ENCODE peak calls at places on chromosomes 16 and 17, in eight cellular contexts. N is thoracic aorta, U is PC-3, J is GM23338, X is left ventricle myocardium inferior, W is uterus, P is Panc1, E is tibial nerve. S is an unnamed sample.

GRCh38 chr17:34816806-34817205 is 144.5 kb downstream of the CCT6B start:
- DNase-seq in N (no peak), W (no peak), P (no peak), U (no peak), E (no peak), J (no peak), X (no peak), S (no peak)

GRCh38 chr17:56440391-56440790 is 153.1 kb upstream of the NOG start:
- DNase-seq in W (no peak), J (no peak), E (no peak), X (no peak), N (no peak), P (no peak), U (no peak), S (no peak)

GRCh38 chr16:76488065-76488417 is 210.8 kb downstream of the CNTNAP4 start:
- DNase-seq in X (no peak), W (no peak), U (no peak), N (no peak), P (no peak), J (no peak), E (no peak), S (no peak)

GRCh38 chr17:36934144-36934758 is 3.0 kb upstream of the LHX1 start:
- DNase-seq in E (no peak), P (no peak), J (peak), W (no peak), N (no peak), X (no peak), U (no peak), S (no peak)

GRCh38 chr17:18257268-18257681 is 1.3 kb downstream of the FLII start:
- DNase-seq in X (no peak), P (no peak), W (no peak), E (no peak), J (peak), N (no peak), U (peak), S (no peak)

GRCh38 chr16:73226675-73227074 is 178.7 kb upstream of the ZFHX3 start:
- DNase-seq in E (no peak), U (no peak), P (no peak), N (no peak), X (no peak), J (no peak), W (no peak), S (no peak)

GRCh38 chr17:2853111-2853721 is 57.0 kb downstream of the RAP1GAP2 start:
- DNase-seq in W (peak), J (peak), N (peak), E (no peak), X (peak), U (peak), P (no peak), S (no peak)

GRCh38 chr17:55783684-55784245 is 32.9 kb downstream of the PCTP start:
- DNase-seq in W (peak), X (peak), E (peak), N (no peak), P (no peak), J (no peak), U (no peak), S (peak)

GRCh38 chr17:38554430-38555350 is 51.1 kb downstream of the SRCIN1 start:
- DNase-seq in P (no peak), U (peak), E (no peak), X (no peak), W (no peak), J (no peak), N (no peak), S (no peak)

GRCh38 chr17:44940321-44940720 is 7.3 kb downstream of the KIF18B start:
- DNase-seq in E (no peak), U (peak), W (no peak), N (no peak), J (peak), P (no peak), X (no peak), S (no peak)

GRCh38 chr17:61862105-61862574 is 1.2 kb downstream of the BRIP1 start:
- DNase-seq in X (no peak), E (no peak), J (no peak), W (no peak), U (peak), N (no peak), P (no peak), S (no peak)

GRCh38 chr17:7441202-7441705 is 1.9 kb downstream of the FGF11 start:
- DNase-seq in P (no peak), J (peak), N (no peak), W (no peak), U (no peak), E (no peak), X (no peak), S (peak)

GRCh38 chr16:63617990-63618763 is 1503.7 kb downstream of the CDH11 start:
- DNase-seq in N (no peak), J (peak), X (peak), W (no peak), E (no peak), U (no peak), P (no peak), S (peak)

GRCh38 chr16:52552643-52553042 is 5.7 kb upstream of the TOX3 start:
- DNase-seq in N (no peak), P (no peak), U (peak), E (no peak), X (no peak), W (no peak), J (no peak), S (no peak)

GRCh38 chr16:70712942-70713341 is 27.1 kb upstream of the MTSS2 start:
- DNase-seq in W (no peak), N (no peak), J (no peak), U (no peak), E (no peak), X (no peak), P (no peak), S (no peak)

GRCh38 chr17:32497431-32498205 is 10.8 kb downstream of the CDK5R1 start:
- DNase-seq in X (no peak), W (no peak), J (peak), E (no peak), P (no peak), U (peak), N (no peak), S (no peak)

GRCh38 chr16:66905633-66906539 is 12.8 kb downstream of the CDH16 start:
- DNase-seq in W (no peak), P (no peak), E (no peak), X (peak), N (no peak), U (no peak), J (peak), S (peak)

GRCh38 chr17:55177159-55177913 is 87.4 kb upstream of the HLF start:
- DNase-seq in X (no peak), W (no peak), J (peak), P (no peak), U (peak), E (no peak), N (no peak), S (no peak)

GRCh38 chr17:249236-249993 is 68.0 kb upstream of the DOC2B start:
- DNase-seq in N (no peak), X (peak), J (no peak), W (peak), P (no peak), U (no peak), E (no peak), S (no peak)

GRCh38 chr17:82568997-82569393 is 49.5 kb downstream of the FOXK2 start:
- DNase-seq in X (no peak), E (no peak), N (no peak), J (no peak), U (no peak), W (no peak), P (no peak), S (no peak)

GRCh38 chr17:63688396-63689020 is 11.4 kb downstream of the LIMD2 start:
- DNase-seq in P (no peak), X (no peak), J (no peak), W (no peak), E (no peak), N (no peak), U (no peak), S (no peak)
- TF ChIP-seq CTCF in P (no peak), X (no peak), J (no peak), W (no peak), E (no peak), N (no peak), U (no peak), S (no peak)

DNA sequence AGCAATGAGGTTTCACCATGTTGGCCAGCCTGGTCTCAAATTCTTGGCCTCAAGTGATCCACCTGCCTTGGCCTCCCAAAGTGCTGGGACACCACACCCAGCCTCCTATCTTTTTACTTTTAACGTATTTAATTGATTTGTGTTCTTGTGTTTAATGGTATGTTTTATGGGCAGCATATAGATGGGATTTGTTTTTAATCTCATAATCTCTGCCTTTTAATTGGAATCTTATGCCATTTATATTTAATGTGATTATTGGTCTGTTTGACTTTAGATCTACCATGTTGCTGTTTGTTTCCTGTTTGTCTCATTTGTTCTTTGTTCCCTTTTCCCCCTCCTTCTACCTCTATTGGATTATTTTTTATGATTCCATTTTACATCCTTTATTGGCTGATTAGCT is 12.2 kb downstream of the SLC26A11 start:
- DNase-seq in E (no peak), N (no peak), U (no peak), W (no peak), P (no peak), X (no peak), J (no peak), S (no peak)
- H3K4me3 ChIP-seq in E (no peak), N (no peak), U (no peak), W (no peak), P (no peak), X (no peak), J (no peak), S (no peak)

DNA sequence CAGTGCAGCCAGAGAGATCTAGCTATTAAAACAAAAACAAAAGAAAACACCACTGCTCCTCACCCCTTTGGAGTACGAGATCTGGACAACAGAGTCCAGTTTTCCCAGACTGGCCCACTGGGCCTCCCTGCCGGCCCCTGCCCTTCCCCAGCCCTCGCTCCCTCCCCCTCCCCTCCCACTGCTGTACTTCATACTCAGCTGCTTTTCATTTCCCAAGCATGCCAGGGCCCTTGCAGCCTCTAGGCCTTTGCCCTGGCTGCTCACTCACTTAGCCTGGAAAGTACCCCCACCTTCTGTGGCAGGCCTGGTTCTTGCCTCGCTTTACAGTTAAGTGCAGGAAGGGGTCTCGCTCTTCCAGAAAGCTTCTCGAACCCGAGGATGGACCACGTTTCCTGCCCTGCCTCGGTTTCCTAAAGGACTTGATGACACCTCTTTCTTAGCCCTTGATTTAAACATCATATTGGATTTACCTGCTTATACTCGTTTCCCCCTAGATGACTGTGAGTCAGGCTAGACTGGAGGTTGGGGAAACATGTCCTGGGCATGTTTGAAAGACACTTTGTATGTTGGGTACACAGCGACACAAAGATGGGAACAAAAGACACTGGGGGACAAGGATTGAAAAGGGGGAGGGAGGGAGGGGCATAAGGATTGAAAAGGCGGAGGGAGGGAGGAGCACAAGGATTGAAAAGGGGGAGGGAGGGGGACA is 30.1 kb downstream of the SDK2 start:
- DNase-seq in X (no peak), U (no peak), P (no peak), N (no peak), J (peak), E (no peak), W (no peak), S (no peak)
- H3K27ac ChIP-seq in X (no peak), U (no peak), P (no peak), N (no peak), J (peak), E (peak), W (no peak), S (no peak)

DNA sequence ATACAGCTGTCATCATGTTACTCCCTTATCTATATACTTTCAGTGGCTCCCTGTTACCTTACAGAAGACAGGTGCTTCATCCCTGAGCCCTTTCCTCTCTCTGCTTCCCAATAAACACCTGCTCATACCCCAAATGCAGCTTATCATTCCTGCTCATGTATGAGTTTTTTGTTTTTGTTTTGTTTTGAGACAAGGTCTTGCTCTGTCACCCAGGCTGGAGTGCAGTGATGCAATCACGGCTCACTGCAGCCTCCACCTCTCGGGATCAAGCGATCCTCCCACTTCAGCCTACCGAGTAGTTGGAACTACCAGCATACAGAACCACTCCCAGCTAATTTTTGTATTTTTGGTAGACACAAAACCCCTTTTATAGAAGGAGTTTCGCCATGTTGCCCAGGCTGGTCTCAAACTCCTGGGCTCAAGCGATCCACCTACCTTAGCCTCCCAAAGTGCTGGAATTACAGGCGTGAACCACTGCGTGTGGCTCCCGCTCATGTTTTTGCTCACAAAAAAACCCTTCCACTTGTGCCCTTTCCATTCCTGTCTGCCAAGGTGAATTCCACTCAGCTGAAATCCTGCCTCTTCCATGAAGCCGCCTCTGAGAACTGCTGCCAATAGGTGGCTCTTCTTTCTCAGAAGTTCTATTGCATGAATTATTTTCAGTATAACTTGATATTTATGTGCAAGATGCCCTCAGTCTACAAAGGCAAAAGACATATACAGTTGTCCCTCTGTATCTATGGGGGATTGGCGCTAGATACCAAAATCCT is 7.9 kb upstream of the RNF157 start:
- DNase-seq in E (no peak), U (peak), N (no peak), W (no peak), X (no peak), P (no peak), J (no peak), S (no peak)
- TF ChIP-seq CTCF in E (no peak), U (peak), N (no peak), W (no peak), X (peak), P (no peak), J (no peak), S (peak)

GRCh38 chr17:4014148-4014927 is 50.1 kb upstream of the ATP2A3 start:
- DNase-seq in U (no peak), P (no peak), N (no peak), W (no peak), X (no peak), J (no peak), E (no peak), S (no peak)
- H3K4me3 ChIP-seq in U (no peak), P (no peak), N (no peak), W (no peak), X (no peak), J (no peak), E (no peak), S (no peak)

GRCh38 chr16:90022209-90023077 is 3.2 kb upstream of the DBNDD1 start:
- DNase-seq in N (peak), W (peak), U (peak), P (peak), J (peak), E (peak), X (peak), S (peak)

GRCh38 chr16:90026135-90026534 is 6.9 kb upstream of the DBNDD1 start:
- DNase-seq in X (no peak), N (no peak), W (no peak), E (no peak), U (no peak), P (no peak), J (peak), S (no peak)

GRCh38 chr16:90020260-90020837 is 1.1 kb upstream of the DBNDD1 start:
- DNase-seq in W (no peak), U (no peak), J (no peak), P (no peak), X (no peak), E (no peak), N (no peak), S (no peak)

GRCh38 chr16:90020838-90021382 is 1.7 kb upstream of the DBNDD1 start:
- DNase-seq in X (no peak), N (no peak), J (no peak), U (peak), P (no peak), W (no peak), E (no peak), S (peak)

DNA sequence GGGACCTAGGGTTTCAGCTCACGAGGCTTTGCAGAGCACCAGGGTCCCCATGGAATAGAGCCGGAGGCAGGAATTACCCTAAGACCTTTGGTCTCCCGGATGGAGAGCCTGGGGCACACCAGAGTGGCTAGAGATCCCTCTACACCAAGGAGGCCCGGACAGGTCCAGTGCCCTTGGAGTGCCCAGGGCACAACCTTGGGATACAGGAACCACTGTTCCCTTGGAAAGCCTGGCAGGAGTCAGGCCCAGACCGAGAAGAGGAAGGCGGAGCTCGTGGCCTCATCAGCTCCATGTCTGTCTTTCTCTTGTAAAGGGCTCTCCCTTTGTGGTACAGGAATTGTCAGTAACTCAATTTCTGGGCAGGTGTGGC is 3.8 kb upstream of the DBNDD1 start:
- DNase-seq in X (no peak), J (no peak), P (no peak), W (no peak), N (no peak), U (no peak), E (no peak), S (no peak)
- H3K27ac ChIP-seq in X (peak), J (no peak), P (peak), W (peak), N (peak), U (no peak), E (peak), S (peak)

GRCh38 chr16:4404967-4405696 is 11.3 kb downstream of the CORO7 start:
- DNase-seq in N (no peak), W (no peak), U (no peak), X (no peak), P (no peak), J (no peak), E (no peak), S (no peak)

GRCh38 chr16:4401510-4401909 is 14.9 kb downstream of the CORO7 start:
- DNase-seq in U (no peak), P (no peak), N (no peak), J (no peak), E (no peak), X (no peak), W (no peak), S (no peak)

GRCh38 chr16:4403133-4403949 is 13.1 kb downstream of the CORO7 start:
- DNase-seq in J (no peak), W (no peak), N (no peak), U (no peak), X (no peak), E (no peak), P (no peak), S (no peak)

GRCh38 chr16:4402439-4403132 is 13.8 kb downstream of the CORO7 start:
- DNase-seq in N (no peak), J (peak), P (no peak), X (peak), W (peak), U (peak), E (peak), S (peak)

DNA sequence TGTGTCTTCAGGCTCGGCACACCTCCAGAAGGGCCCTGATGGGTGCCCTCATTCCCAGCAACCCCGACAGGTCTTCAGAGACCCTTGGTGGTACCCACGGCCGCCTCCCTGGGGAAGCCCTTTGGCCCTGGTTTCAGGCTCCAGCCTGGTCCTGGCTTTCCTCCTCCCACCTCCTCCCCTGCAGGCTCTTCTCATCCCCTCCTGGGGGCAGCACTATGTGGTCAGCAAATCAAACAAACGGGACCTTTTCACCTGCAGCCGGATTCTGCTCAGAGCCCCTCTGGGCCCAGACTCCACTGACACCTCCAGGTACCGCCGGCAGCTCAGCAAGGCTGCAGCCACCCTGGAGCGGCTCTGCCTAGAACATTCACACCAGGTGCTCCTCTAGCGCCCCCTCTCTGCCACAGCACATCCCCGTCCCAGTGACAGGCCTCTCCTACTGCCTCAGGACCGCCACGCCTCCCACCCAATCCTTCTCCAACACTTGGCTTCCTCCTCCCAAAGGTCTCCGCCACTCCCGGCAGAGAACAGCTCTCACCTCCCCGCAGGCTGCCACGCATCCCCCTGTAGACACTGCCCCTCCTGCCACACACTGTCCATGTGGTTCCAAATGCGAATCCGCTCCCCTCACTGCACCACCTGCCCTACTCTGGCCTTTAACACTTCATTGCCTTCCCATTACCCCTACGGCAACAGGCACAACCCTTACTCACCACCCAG is 12.0 kb downstream of the CORO7 start:
- DNase-seq in U (peak), E (no peak), P (no peak), X (peak), J (peak), W (peak), N (no peak), S (peak)
- TF ChIP-seq CTCF in U (peak), E (peak), P (peak), X (peak), J (peak), W (peak), N (peak), S (peak)

DNA sequence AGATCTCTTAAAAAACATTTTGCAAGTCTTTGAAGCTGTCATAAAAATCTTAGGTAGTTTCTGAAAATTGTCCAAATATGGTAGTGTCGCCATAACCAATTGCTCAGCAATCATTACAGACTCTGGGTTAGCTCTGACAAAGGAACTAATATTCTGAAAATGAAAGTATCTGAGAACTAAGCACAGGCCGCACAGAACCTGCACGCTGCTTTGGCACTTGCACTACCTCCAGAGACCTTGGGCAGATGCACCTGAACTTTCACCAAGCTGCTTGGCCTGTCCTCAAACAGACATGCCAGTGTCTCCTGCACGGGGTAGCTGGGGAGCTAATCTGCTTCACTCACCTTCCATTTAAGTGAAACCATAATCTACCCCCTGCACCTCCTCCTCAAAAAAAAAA is 317.0 kb downstream of the MAF start:
- DNase-seq in E (no peak), X (no peak), J (no peak), P (no peak), U (no peak), W (no peak), N (no peak), S (no peak)
- H3K4me3 ChIP-seq in E (no peak), X (no peak), J (no peak), P (no peak), U (no peak), W (no peak), N (no peak), S (no peak)